ENCODE peak calls at places on chromosome 1, in five cellular contexts. X is NCI-H146; L is stimulated activated CD4-positive, alpha-beta T cell treated with anti-CD3 and anti-CD28 coated beads, Interleukin-4, amount 100 ng/mL, for 48 hours; D is psoas muscle; U is T-helper 2 cell. H is an unnamed sample.

GRCh38 chr1:151143986-151144385 is 2.4 kb downstream of the SEMA6C start:
- DNase-seq in D (no peak), U (no peak), X (no peak), L (no peak), H (no peak)

GRCh38 chr1:99385852-99386251 is 121.6 kb downstream of the PLPPR4 start:
- DNase-seq in U (no peak), D (no peak), X (no peak), L (no peak), H (no peak)

GRCh38 chr1:150999051-150999674 is 7.5 kb downstream of the MINDY1 start:
- DNase-seq in X (no peak), D (no peak), L (no peak), U (no peak), H (no peak)

GRCh38 chr1:229029644-229030235 is 241.2 kb upstream of the RAB4A start:
- DNase-seq in D (no peak), X (no peak), U (no peak), L (no peak), H (no peak)

GRCh38 chr1:160151303-160151702 is at the start of gene ATP1A4:
- DNase-seq in L (no peak), X (no peak), U (no peak), D (no peak), H (no peak)

GRCh38 chr1:190168116-190168515 is 309.5 kb downstream of the BRINP3 start:
- DNase-seq in X (no peak), L (no peak), U (no peak), D (no peak), H (no peak)

GRCh38 chr1:224539971-224540370 is 76.1 kb upstream of the CNIH3 start:
- DNase-seq in D (no peak), U (no peak), L (no peak), X (no peak), H (no peak)

GRCh38 chr1:119971710-119972570 is 75.6 kb upstream of the ADAM30 start:
- DNase-seq in X (no peak), U (no peak), D (no peak), L (no peak), H (no peak)

GRCh38 chr1:86227026-86227425 is 70.5 kb upstream of the COL24A1 start:
- DNase-seq in D (no peak), U (no peak), X (no peak), L (no peak), H (no peak)

GRCh38 chr1:54607821-54608220 is 15.5 kb downstream of the FAM151A start:
- DNase-seq in U (no peak), X (no peak), L (no peak), D (no peak), H (no peak)

GRCh38 chr1:55474168-55474786 is 259.1 kb upstream of the USP24 start:
- DNase-seq in D (no peak), L (no peak), U (no peak), X (no peak), H (no peak)

GRCh38 chr1:172874950-172875349 is 175.8 kb downstream of the TNFSF18 start:
- DNase-seq in X (no peak), U (no peak), L (no peak), D (no peak), H (no peak)

GRCh38 chr1:118290046-118290445 is 105.0 kb upstream of the SPAG17 start:
- DNase-seq in L (no peak), X (no peak), U (no peak), D (peak; percentile 69), H (no peak)

GRCh38 chr1:207050428-207050767 is 610 bp downstream of the YOD1 start:
- DNase-seq in U (no peak), D (no peak), L (no peak), X (peak; percentile 57), H (no peak)

GRCh38 chr1:207644479-207644851 is 468 bp upstream of the CR1L start:
- DNase-seq in D (no peak), L (no peak), X (no peak), U (no peak), H (no peak)

GRCh38 chr1:201748331-201748730 is 80.6 kb upstream of the IPO9 start:
- DNase-seq in X (no peak), D (no peak), L (no peak), U (no peak), H (no peak)

GRCh38 chr1:24704411-24705259 is 40.6 kb upstream of the CLIC4 start:
- DNase-seq in U (no peak), D (no peak), L (no peak), X (peak; percentile 8), H (no peak)

GRCh38 chr1:119724611-119725218 is 13.0 kb downstream of the PHGDH start:
- DNase-seq in D (no peak), L (no peak), X (no peak), U (no peak), H (no peak)

GRCh38 chr1:205273551-205273982 is 45.8 kb downstream of the TMCC2 start:
- DNase-seq in D (peak; percentile 79), X (peak; percentile 90), L (peak; percentile 74), U (peak; percentile 65), H (peak; percentile 77)

GRCh38 chr1:46719689-46720088 is 775 bp upstream of the EFCAB14 start:
- DNase-seq in U (no peak), X (peak; percentile 50), D (no peak), L (no peak), H (no peak)

GRCh38 chr1:156004843-156005593 is 15.7 kb downstream of the SSR2 start:
- DNase-seq in L (no peak), X (no peak), D (no peak), U (no peak), H (no peak)

GRCh38 chr1:36710008-36710407 is 227.3 kb upstream of the CSF3R start:
- DNase-seq in U (no peak), D (no peak), L (no peak), X (peak; percentile 15), H (no peak)

GRCh38 chr1:11227106-11228077 is 35.0 kb downstream of the MTOR start:
- DNase-seq in L (no peak), U (no peak), X (no peak), D (no peak), H (no peak)

GRCh38 chr1:151993734-151994496 is at the start of gene S100A10:
- DNase-seq in L (peak; percentile 58), U (peak; percentile 57), D (peak; percentile 80), X (peak; percentile 29), H (no peak)

GRCh38 chr1:43414634-43415223 is 25.0 kb downstream of the SZT2 start:
- DNase-seq in X (peak; percentile 45), U (no peak), L (peak; percentile 31), D (peak; percentile 48), H (no peak)

GRCh38 chr1:26909951-26910342 is 3.8 kb downstream of the NR0B2 start:
- DNase-seq in L (no peak), X (no peak), U (no peak), D (no peak), H (no peak)

GRCh38 chr1:151710187-151710586 is 6.4 kb downstream of the CELF3 start:
- DNase-seq in D (no peak), L (peak; percentile 45), U (no peak), X (peak; percentile 64), H (no peak)

GRCh38 chr1:145961425-145962156 is 2.8 kb downstream of the ANKRD34A start:
- DNase-seq in L (peak; percentile 50), D (peak; percentile 63), X (peak; percentile 39), U (no peak), H (no peak)

GRCh38 chr1:15703562-15703961 is 19.4 kb downstream of the PLEKHM2 start:
- DNase-seq in U (no peak), L (no peak), X (no peak), D (peak; percentile 83), H (no peak)

GRCh38 chr1:161502641-161503393 is 2.4 kb upstream of the FCGR2A start:
- DNase-seq in D (no peak), L (no peak), U (no peak), X (no peak), H (no peak)